ENCODE peak calls at places on chromosomes 3 and 15, in six cellular contexts. I is GM12891, B is K562, W is GM12878, K is H1, H is HepG2. Q is an unnamed sample.

GRCh38 chr15:66808181-66808824 is 106.3 kb downstream of the SMAD6 start:
- DNase-seq in B (no peak), K (no peak), I (no peak), H (no peak), W (no peak), Q (no peak)

GRCh38 chr3:52606373-52607085 is 70.1 kb downstream of the UQCC5 start:
- DNase-seq in K (no peak), B (peak), W (no peak), I (no peak), H (peak), Q (no peak)

GRCh38 chr3:150309557-150309956 is 98.5 kb upstream of the TSC22D2 start:
- DNase-seq in K (no peak), B (no peak), H (no peak), I (no peak), W (no peak), Q (no peak)

GRCh38 chr3:12963184-12963868 is 109.9 kb downstream of the IQSEC1 start:
- DNase-seq in I (no peak), H (no peak), B (no peak), W (no peak), K (no peak), Q (no peak)

GRCh38 chr15:38687340-38687739 is 122.7 kb upstream of the RASGRP1 start:
- DNase-seq in K (no peak), H (no peak), I (no peak), B (no peak), W (no peak), Q (no peak)

GRCh38 chr3:148903022-148903442 is 37.9 kb downstream of the CPA3 start:
- DNase-seq in I (no peak), H (no peak), K (no peak), B (no peak), W (no peak), Q (no peak)

GRCh38 chr3:61627768-61628185 is 66.4 kb downstream of the PTPRG start:
- DNase-seq in I (no peak), B (no peak), K (no peak), W (no peak), H (peak), Q (no peak)

GRCh38 chr3:29764603-29765254 is 483.9 kb downstream of the RBMS3 start:
- DNase-seq in I (no peak), K (no peak), W (no peak), B (no peak), H (no peak), Q (no peak)

GRCh38 chr15:64156652-64157331 is 5.3 kb downstream of the SNX22 start:
- DNase-seq in I (no peak), B (no peak), H (no peak), K (no peak), W (no peak), Q (no peak)

GRCh38 chr15:64155802-64156651 is 4.5 kb downstream of the SNX22 start:
- DNase-seq in W (no peak), I (no peak), H (no peak), K (no peak), B (no peak), Q (no peak)

GRCh38 chr15:64152507-64153387 is 1.2 kb downstream of the SNX22 start:
- DNase-seq in W (no peak), I (peak), K (no peak), B (no peak), H (no peak), Q (no peak)

GRCh38 chr15:64151727-64152506 is at the start of gene SNX22:
- DNase-seq in H (no peak), I (peak), B (no peak), K (no peak), W (no peak), Q (no peak)

GRCh38 chr15:64153480-64154367 is 2.2 kb downstream of the SNX22 start:
- DNase-seq in H (peak), B (peak), I (peak), K (peak), W (peak), Q (peak)
- TF ChIP-seq POLR2A in H (peak), B (peak), I (peak), K (peak), W (peak), Q (no peak)

GRCh38 chr3:108006077-108006675 is 84.7 kb downstream of the CD47 start:
- DNase-seq in K (no peak), W (no peak), I (no peak), B (peak), H (peak), Q (no peak)
- TF ChIP-seq TAF1 in K (no peak), W (no peak), I (no peak), B (no peak), H (no peak), Q (no peak)

DNA sequence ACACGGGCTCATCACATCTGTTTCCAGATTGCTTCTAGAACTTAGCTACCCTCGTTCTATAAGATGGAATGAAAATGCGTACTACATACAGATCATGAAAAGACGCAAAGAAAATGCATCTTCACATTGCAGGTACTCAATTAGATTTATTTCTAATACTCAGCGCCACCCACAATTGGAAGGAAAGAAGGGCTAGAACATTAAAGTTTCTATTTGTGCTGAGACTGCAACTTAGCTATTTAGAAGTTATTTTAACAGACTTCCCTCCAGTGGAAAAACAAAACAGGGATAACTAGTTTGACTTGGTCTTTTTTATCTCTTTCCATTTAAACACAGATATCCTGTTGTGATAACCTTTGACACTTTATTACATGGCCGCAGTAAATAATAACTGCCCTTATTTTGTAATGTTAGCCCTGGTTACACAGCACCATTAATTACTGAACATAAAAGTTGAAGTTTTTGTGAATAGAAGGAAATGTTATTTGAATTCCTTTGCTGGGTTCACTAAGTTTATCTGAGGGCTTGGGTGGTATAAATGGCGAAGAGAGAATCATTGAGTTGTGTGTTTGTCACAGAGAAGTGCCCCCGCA is 86.9 kb upstream of the SLC25A26 start:
- DNase-seq in B (no peak), H (no peak), I (no peak), W (no peak), K (no peak), Q (no peak)
- TF ChIP-seq POLR2A in B (no peak), H (no peak), I (no peak), W (no peak), K (no peak), Q (no peak)

DNA sequence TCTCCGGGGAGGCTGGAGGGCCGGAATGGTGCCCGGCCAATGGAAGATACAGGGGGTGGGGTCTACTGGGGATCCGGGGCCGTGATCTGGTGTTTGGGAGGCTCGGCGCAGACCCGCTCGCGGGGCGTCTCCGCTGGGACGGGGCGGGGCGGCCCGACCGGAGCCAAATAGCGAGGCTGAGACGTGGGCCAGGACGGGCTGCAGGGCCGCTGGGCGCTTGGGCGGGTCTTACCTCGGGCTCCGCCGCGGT is 577 bp downstream of the MYO9A start:
- DNase-seq in H (peak), I (peak), W (no peak), B (no peak), K (peak), Q (peak)
- TF ChIP-seq TAF1 in H (peak), I (peak), W (no peak), B (no peak), K (no peak), Q (no peak)

GRCh38 chr3:129277829-129278271 is 820 bp upstream of the HMCES start:
- DNase-seq in K (no peak), I (no peak), W (no peak), H (no peak), B (peak), Q (no peak)

GRCh38 chr3:129280183-129280582 is 1.5 kb downstream of the HMCES start:
- DNase-seq in I (no peak), H (no peak), K (no peak), W (no peak), B (no peak), Q (no peak)

GRCh38 chr3:129278439-129278969 is at the start of gene HMCES:
- DNase-seq in I (peak), B (peak), K (peak), W (peak), H (peak), Q (peak)

GRCh38 chr3:129281726-129282125 is 3.1 kb downstream of the HMCES start:
- DNase-seq in H (no peak), K (no peak), B (no peak), I (no peak), W (no peak), Q (no peak)

DNA sequence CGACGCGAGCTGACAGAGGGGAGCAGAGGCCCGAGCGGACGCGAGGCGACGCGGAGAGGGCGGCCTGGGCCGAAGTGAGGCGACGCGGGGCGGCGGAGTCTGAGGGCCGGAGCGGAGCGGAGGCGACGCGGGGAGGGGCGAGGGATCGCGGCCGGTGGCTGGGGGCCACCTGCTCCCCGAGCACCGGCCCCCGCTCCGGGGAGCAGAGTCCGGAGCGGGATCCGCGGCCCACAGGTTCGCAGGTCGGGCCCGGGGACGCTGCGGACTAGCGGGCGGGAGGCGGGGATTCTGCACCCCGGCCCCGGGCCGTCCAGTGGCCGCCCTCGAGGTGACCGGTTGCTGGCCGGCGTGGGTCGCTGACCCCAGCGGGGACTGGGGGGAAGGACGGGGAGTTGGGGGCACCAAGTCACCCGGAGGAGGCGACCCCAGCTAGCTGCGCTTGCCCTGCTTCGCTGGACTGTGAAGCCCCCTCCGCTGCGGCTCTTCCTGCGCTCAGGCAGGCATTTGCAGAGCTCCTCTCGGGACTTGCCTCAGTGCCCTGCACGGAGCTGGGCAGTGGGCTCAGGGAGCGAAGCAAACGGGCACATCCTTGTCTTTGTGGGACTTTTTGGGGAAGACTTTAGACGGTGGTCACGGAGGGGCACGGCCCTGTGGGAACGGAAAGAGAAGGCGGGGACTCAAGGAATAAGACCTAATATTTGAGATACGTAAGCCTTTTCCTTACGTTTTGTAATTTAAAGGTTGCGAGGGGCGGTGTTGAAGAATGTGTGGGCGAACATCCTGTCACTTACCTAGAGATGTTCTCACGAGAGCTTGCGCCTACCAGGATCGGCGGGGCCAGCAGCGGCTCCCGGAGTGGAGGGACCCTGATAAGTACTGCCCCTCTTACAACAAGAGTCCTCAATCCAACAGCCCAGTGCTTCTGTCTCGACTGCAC is 568 bp downstream of the HMCES start:
- DNase-seq in I (no peak), H (peak), W (no peak), K (peak), B (peak), Q (no peak)
- TF ChIP-seq POLR2A in I (no peak), H (peak), W (peak), K (peak), B (peak), Q (peak)

DNA sequence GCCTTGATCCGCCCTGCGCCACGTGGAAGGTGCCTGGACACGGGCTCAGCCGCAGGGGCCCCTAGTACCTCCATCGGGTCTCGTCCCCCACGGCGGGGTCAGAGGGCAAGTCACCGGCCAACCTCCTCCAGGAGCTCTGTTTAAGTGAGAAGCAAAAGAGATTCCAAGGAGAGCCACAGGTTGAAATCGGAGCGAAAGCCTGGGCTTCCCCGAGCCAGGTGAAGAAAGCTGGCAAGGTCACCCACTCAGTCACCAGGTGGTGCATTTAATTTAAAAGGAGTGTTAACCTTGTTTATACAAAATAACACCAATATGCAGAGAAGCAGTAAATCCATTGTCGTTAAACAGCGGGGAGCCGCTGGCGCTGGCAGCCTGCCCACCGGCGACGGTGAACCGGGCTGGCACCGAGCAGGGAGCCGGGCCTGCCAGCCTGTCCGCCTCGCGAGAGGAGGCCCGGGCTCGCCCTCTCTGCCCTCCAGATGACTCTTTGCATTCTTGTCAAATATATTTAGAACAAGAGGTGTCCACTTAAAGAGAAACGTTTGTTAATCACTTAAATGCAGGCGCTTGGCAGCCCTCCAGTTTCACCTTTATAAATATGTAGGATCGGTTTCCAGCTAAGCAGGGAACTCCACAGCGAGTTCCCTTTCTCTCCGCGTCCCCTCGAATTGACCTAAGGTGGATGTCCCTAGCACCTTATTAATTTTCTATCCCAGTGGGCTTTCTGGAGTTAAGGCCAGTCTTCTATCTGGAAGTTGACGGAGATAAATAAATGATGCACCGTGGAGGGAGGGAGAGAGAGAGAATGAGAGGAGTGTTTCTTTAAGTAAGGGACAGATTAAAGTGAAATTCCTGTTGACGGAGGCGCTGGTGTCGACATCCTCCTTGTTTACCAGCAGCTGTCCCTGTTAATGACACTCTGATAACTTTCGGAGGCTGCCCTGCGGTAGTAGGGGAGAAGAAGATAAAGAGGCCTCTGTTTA is 277.2 kb upstream of the NR2F2 start:
- DNase-seq in H (peak), W (no peak), I (no peak), K (no peak), B (peak), Q (no peak)
- TF ChIP-seq TAF1 in H (no peak), W (no peak), I (no peak), K (no peak), B (no peak), Q (no peak)

DNA sequence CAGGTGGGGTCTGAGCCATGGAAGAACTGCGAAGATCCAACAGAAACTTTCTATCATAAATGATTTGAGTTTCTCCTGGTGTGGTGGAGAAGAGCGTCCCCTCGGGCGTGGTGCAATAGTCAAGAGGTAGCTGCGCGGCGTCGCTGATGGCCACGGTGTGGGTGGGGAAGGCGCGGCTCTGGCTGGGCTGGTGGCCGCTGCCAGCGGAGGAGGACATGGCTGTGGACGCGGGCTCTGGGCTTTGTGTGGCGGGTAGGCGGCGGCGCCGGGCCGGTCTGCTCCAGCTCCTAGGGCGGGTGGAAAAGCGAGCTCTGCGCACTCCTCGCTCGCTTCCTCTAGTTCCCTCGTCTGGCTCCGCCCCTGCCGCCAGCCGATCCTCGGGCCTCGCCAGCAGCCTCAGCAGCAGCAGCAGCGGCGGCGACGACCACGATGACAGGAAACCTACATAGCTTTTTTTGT is 5.9 kb downstream of the STARD9 start:
- DNase-seq in B (peak), W (no peak), I (peak), H (peak), K (peak), Q (peak)
- TF ChIP-seq POLR2A in B (no peak), W (peak), I (no peak), H (no peak), K (peak), Q (no peak)

GRCh38 chr3:8992854-8993253 is 29.6 kb upstream of the RAD18 start:
- DNase-seq in I (no peak), K (no peak), H (no peak), B (no peak), W (no peak), Q (no peak)

GRCh38 chr3:8992199-8992598 is 28.9 kb upstream of the RAD18 start:
- DNase-seq in K (no peak), H (no peak), B (no peak), W (no peak), I (no peak), Q (no peak)

GRCh38 chr3:8987673-8988655 is 24.7 kb upstream of the RAD18 start:
- DNase-seq in B (peak), W (no peak), K (peak), I (peak), H (peak), Q (peak)

GRCh38 chr3:8988791-8989558 is 25.7 kb upstream of the RAD18 start:
- DNase-seq in H (no peak), B (no peak), I (no peak), W (no peak), K (no peak), Q (no peak)

DNA sequence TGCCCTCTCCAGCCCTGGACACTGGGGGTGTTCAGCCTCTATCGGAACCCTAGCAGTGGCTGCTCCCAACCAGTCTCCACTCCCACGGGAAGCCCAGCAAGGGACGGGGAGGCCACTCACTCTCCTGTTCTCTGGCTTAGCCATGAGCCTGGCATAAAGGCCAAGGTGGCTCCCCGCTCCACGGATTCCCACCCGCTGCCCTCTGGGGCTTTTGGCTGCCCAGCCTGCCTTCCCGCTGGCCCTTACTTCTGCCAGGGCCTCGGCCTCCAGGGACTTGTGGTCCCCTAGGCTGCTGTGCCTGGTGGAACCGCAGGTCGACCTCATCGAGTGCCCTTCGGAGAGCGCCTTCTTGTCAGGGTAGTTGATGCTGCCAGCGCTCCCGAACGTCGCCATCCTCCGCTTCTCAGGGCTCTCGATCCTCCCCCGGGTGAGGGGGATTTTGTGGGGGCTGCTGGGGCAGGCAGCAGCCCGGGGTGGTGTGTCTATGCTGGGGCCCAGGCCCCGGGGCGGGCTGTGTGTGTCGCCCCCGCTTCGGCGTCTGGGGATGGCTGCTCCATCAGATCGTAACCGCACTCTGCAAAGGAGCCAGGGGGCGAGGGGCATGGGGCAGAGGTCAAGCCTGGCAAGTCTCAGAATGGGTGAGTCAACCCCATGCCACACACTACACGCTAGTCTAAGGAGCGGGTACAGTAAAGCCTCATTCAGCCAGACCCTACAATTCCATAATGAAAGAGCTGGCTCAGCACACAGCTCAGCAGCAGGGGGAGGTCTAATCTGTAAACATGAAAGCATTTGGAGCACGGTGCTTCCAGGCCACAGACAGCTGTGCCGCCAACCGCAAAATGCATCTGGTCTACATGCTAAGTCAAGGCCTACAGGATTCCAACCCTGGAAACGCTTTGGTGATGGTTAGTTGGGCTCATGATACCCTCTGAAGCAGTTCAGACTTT is 27.3 kb upstream of the RAD18 start:
- DNase-seq in B (no peak), K (no peak), W (no peak), I (no peak), H (no peak), Q (no peak)
- TF ChIP-seq TAF1 in B (no peak), K (no peak), W (no peak), I (no peak), H (no peak), Q (no peak)

Q was measured in GM12892.